ENCODE peak calls at places on chromosomes 13 and 19, in five cellular contexts. Z is heart left ventricle, G is COR-L47, U is lung, A is HFF-Myc. K is an unnamed sample.

GRCh38 chr19:7170983-7171382 is 101.5 kb downstream of the ZNF557 start:
- DNase-seq in G (no peak), A (no peak), U (no peak), Z (no peak), K (no peak)

GRCh38 chr19:38617283-38617763 is 430 bp downstream of the MAP4K1 start:
- DNase-seq in G (no peak), U (no peak), A (no peak), Z (no peak), K (no peak)

GRCh38 chr19:18529782-18530181 is 7.9 kb upstream of the ELL start:
- DNase-seq in A (no peak), G (no peak), U (no peak), Z (no peak), K (no peak)

GRCh38 chr13:20192470-20193141 is at the start of gene GJB2:
- DNase-seq in A (no peak), G (peak), U (no peak), Z (no peak), K (peak)

GRCh38 chr19:43638991-43639494 is 607 bp downstream of the CADM4 start:
- DNase-seq in A (no peak), Z (no peak), G (no peak), U (no peak), K (no peak)

GRCh38 chr19:23771761-23772667 is 13.3 kb upstream of the ZNF681 start:
- DNase-seq in G (no peak), Z (no peak), A (no peak), U (no peak), K (no peak)

GRCh38 chr13:78137404-78138142 is 218.9 kb upstream of the EDNRB start:
- DNase-seq in A (peak), G (peak), U (peak), Z (no peak), K (peak)

GRCh38 chr19:49020931-49021895 is 2.9 kb downstream of the CGB3 start:
- DNase-seq in A (no peak), U (no peak), G (no peak), Z (no peak), K (no peak)

GRCh38 chr13:75101997-75102720 is 379.8 kb downstream of the TBC1D4 start:
- DNase-seq in A (no peak), G (no peak), Z (no peak), U (no peak), K (peak)

K was measured in myocyte.